ENCODE peak calls at places on chromosomes 5 and 9, in seven cellular contexts. R, I, T, H, M, V and Y are unnamed samples.

GRCh38 chr5:168976311-168976893 is 324.5 kb downstream of the SLIT3 start:
- DNase-seq in R (no peak), H (no peak), I (no peak), V (no peak), T (no peak), M (no peak), Y (peak; percentile 75)

GRCh38 chr5:109485030-109485429 is 75.3 kb upstream of the PJA2 start:
- DNase-seq in I (peak; percentile 51), T (peak; percentile 63), M (peak; percentile 65), R (peak; percentile 75), V (peak; percentile 71), H (no peak), Y (no peak)

GRCh38 chr9:119961774-119962408 is 592.7 kb upstream of the BRINP1 start:
- DNase-seq in R (no peak), H (peak; percentile 10), V (peak; percentile 56), T (peak; percentile 16), I (no peak), M (peak; percentile 45), Y (no peak)

GRCh38 chr5:137228816-137229215 is 270.3 kb downstream of the SPOCK1 start:
- DNase-seq in M (no peak), R (no peak), T (no peak), H (no peak), I (no peak), V (no peak), Y (no peak)

GRCh38 chr9:137465000-137465769 is 6.1 kb upstream of the NSMF start:
- DNase-seq in R (no peak), V (peak; percentile 41), T (no peak), I (no peak), H (no peak), M (no peak), Y (no peak)

GRCh38 chr5:118578093-118578492 is 410.3 kb downstream of the DTWD2 start:
- DNase-seq in V (no peak), H (no peak), I (peak; percentile 33), R (no peak), M (no peak), T (no peak), Y (no peak)

GRCh38 chr5:56850423-56850822 is 35.1 kb downstream of the MAP3K1 start:
- DNase-seq in M (no peak), R (no peak), I (no peak), V (no peak), T (no peak), H (no peak), Y (no peak)

GRCh38 chr5:62600560-62601252 is 22.1 kb downstream of the LRRC70 start:
- DNase-seq in H (no peak), T (no peak), R (no peak), V (no peak), I (no peak), M (no peak), Y (no peak)

GRCh38 chr5:54526604-54527359 is 9.2 kb downstream of the SNX18 start:
- DNase-seq in H (no peak), R (no peak), V (no peak), M (no peak), I (no peak), T (no peak), Y (no peak)

GRCh38 chr5:66979738-66980137 is 216.9 kb downstream of the CD180 start:
- DNase-seq in H (no peak), V (no peak), I (no peak), R (no peak), M (no peak), T (no peak), Y (no peak)

GRCh38 chr5:126044111-126044668 is 379.0 kb upstream of the GRAMD2B start:
- DNase-seq in H (no peak), V (no peak), R (no peak), I (no peak), T (no peak), M (peak; percentile 23), Y (peak; percentile 24)

GRCh38 chr5:10838038-10838437 is 77.0 kb upstream of the DAP start:
- DNase-seq in H (no peak), I (no peak), R (no peak), M (no peak), T (no peak), V (no peak), Y (no peak)

GRCh38 chr5:75933489-75933888 is 149.7 kb upstream of the SV2C start:
- DNase-seq in V (no peak), M (no peak), H (no peak), R (no peak), T (no peak), I (no peak), Y (no peak)

GRCh38 chr9:108844856-108845255 is 10.9 kb downstream of the ACTL7B start:
- DNase-seq in H (no peak), R (no peak), M (no peak), I (no peak), V (no peak), T (no peak), Y (no peak)

GRCh38 chr5:139417214-139417613 is 13.3 kb upstream of the SPATA24 start:
- DNase-seq in R (peak; percentile 84), M (no peak), V (no peak), T (peak; percentile 33), I (no peak), H (no peak), Y (no peak)

GRCh38 chr5:164326219-164326618 is 820.8 kb downstream of the MAT2B start:
- DNase-seq in M (no peak), R (no peak), H (no peak), T (no peak), I (no peak), V (no peak), Y (no peak)

GRCh38 chr9:134546231-134546731 is 95.3 kb upstream of the COL5A1 start:
- DNase-seq in M (no peak), H (no peak), T (no peak), I (no peak), R (peak; percentile 71), V (no peak), Y (peak; percentile 58)

GRCh38 chr5:177005619-177006264 is 837 bp downstream of the UIMC1 start:
- DNase-seq in M (peak; percentile 72), T (peak; percentile 83), H (peak; percentile 76), V (peak; percentile 86), R (peak; percentile 87), I (peak; percentile 69), Y (no peak)

GRCh38 chr9:112029921-112030444 is 133.4 kb downstream of the UGCG start:
- DNase-seq in M (no peak), H (peak; percentile 65), R (no peak), V (no peak), T (no peak), I (no peak), Y (no peak)

GRCh38 chr5:64767959-64768357 is 533 bp downstream of the SREK1IP1 start:
- DNase-seq in V (no peak), I (no peak), H (no peak), T (no peak), M (peak; percentile 22), R (no peak), Y (no peak)

GRCh38 chr5:39426136-39426535 is 1.4 kb upstream of the DAB2 start:
- DNase-seq in H (no peak), V (no peak), I (no peak), R (no peak), M (no peak), T (no peak), Y (no peak)

GRCh38 chr9:132348676-132349075 is 6.1 kb downstream of the SETX start:
- DNase-seq in H (no peak), M (no peak), I (no peak), R (no peak), V (no peak), T (no peak), Y (no peak)

GRCh38 chr5:100840364-100840763 is 62.7 kb downstream of the ST8SIA4 start:
- DNase-seq in R (no peak), T (no peak), H (no peak), M (no peak), V (no peak), I (no peak), Y (no peak)

GRCh38 chr5:7474821-7475403 is 79.0 kb downstream of the ADCY2 start:
- DNase-seq in T (no peak), I (no peak), V (no peak), H (no peak), R (no peak), M (no peak), Y (no peak)

GRCh38 chr9:93088656-93089015 is 7.4 kb upstream of the CARD19 start:
- DNase-seq in M (no peak), V (peak; percentile 9), R (peak; percentile 20), I (no peak), H (no peak), T (no peak), Y (no peak)

GRCh38 chr9:1875921-1876448 is 139.2 kb upstream of the SMARCA2 start:
- DNase-seq in H (no peak), M (no peak), R (no peak), V (no peak), I (no peak), T (no peak), Y (no peak)

GRCh38 chr5:151523335-151523734 is 67.8 kb downstream of the FAT2 start:
- DNase-seq in V (no peak), I (no peak), M (no peak), T (no peak), H (peak; percentile 34), R (no peak), Y (no peak)
- TF ChIP-seq CTCF in V (peak; percentile 43), I (peak; percentile 45), M (peak; percentile 39), T (peak; percentile 68), H (peak; percentile 70), R (no peak), Y (peak; percentile 52)

GRCh38 chr5:16741007-16741406 is 124.2 kb upstream of the RETREG1 start:
- DNase-seq in M (no peak), T (no peak), V (no peak), I (no peak), H (peak; percentile 12), R (no peak), Y (no peak)
- H3K4me3 ChIP-seq in M (no peak overlapping the region), T (no peak overlapping the region), V (no peak overlapping the region), I (peak overlapping the region; percentile 65), H (no peak overlapping the region), R (peak overlapping the region; percentile 19), Y (no peak overlapping the region)

GRCh38 chr5:55691265-55692105 is 20.6 kb downstream of the SLC38A9 start:
- DNase-seq in I (no peak), V (no peak), M (no peak), T (no peak), R (no peak), H (peak; percentile 30), Y (no peak)

GRCh38 chr5:55694152-55694830 is 17.8 kb downstream of the SLC38A9 start:
- DNase-seq in V (no peak), T (no peak), M (no peak), H (no peak), R (no peak), I (no peak), Y (no peak)

GRCh38 chr5:55692509-55692908 is 19.6 kb downstream of the SLC38A9 start:
- DNase-seq in R (no peak), H (no peak), T (no peak), V (no peak), M (no peak), I (no peak), Y (no peak)

DNA sequence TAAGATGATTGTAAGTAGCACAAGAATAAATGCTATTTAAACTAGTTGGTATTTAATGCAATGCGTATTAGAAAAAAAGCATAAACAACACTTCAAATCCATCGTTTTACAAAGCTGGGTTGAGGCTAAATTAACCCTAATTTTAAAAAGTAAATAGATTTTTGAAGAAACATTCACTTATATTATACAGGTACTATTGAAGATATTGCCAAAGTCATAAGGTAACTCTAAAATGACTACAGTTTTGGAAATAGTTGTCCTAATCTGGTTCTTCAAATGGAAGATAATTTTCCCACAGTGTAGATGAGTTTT is 20.1 kb downstream of the SLC38A9 start:
- DNase-seq in V (no peak), R (no peak), M (no peak), H (no peak), T (no peak), I (no peak), Y (no peak)
- TF ChIP-seq CTCF in V (no peak), R (no peak), M (no peak), H (no peak), T (no peak), I (no peak), Y (no peak)

GRCh38 chr5:79111387-79111959 is at the start of gene BHMT:
- DNase-seq in H (no peak), R (no peak), T (no peak), I (no peak), V (no peak), M (no peak), Y (no peak)
- H3K4me3 ChIP-seq in H (peak within 1 kb of the TSS; percentile 10), R (no peak within 1 kb of the TSS), T (no peak within 1 kb of the TSS), I (peak within 1 kb of the TSS; percentile 41), V (no peak within 1 kb of the TSS), M (no peak within 1 kb of the TSS), Y (no peak within 1 kb of the TSS)